ENCODE peak calls at places on chromosome 21, in nine cellular contexts. One of them, this sample, is unnamed.

GRCh38 chr21:41778974-41779600 is 12.2 kb upstream of the RIPK4 start:
- DNase-seq in cardiac fibroblast: no peak
- DNase-seq in Panc1: no peak
- DNase-seq in mesendoderm: peak; percentile 72
- DNase-seq in stomach: peak; percentile 53
- DNase-seq in PC-3: peak; percentile 87
- DNase-seq in fibroblast of the aortic adventitia: peak; percentile 4
- DNase-seq in AG10803: no peak
- DNase-seq in HL-60: no peak
- DNase-seq in this sample: no peak

GRCh38 chr21:37266515-37267221 is 466 bp downstream of the VPS26C start:
- DNase-seq in fibroblast of the aortic adventitia: peak; percentile 33
- DNase-seq in cardiac fibroblast: peak; percentile 40
- DNase-seq in Panc1: no peak
- DNase-seq in AG10803: peak; percentile 38
- DNase-seq in mesendoderm: peak; percentile 73
- DNase-seq in stomach: peak; percentile 60
- DNase-seq in PC-3: peak; percentile 78
- DNase-seq in HL-60: no peak
- DNase-seq in this sample: no peak

GRCh38 chr21:42012763-42013329 is 2.7 kb upstream of the ZBTB21 start:
- DNase-seq in stomach: no peak
- DNase-seq in fibroblast of the aortic adventitia: no peak
- DNase-seq in PC-3: peak; percentile 27
- DNase-seq in HL-60: no peak
- DNase-seq in AG10803: no peak
- DNase-seq in Panc1: no peak
- DNase-seq in mesendoderm: no peak
- DNase-seq in cardiac fibroblast: no peak
- DNase-seq in this sample: no peak

GRCh38 chr21:25895565-25896205 is 160.9 kb downstream of the GABPA start:
- DNase-seq in stomach: no peak
- DNase-seq in mesendoderm: no peak
- DNase-seq in PC-3: peak; percentile 53
- DNase-seq in fibroblast of the aortic adventitia: peak; percentile 54
- DNase-seq in cardiac fibroblast: peak; percentile 59
- DNase-seq in HL-60: peak; percentile 10
- DNase-seq in Panc1: no peak
- DNase-seq in AG10803: peak; percentile 39
- DNase-seq in this sample: no peak

GRCh38 chr21:42003051-42003461 is 7.1 kb downstream of the ZBTB21 start:
- DNase-seq in AG10803: peak; percentile 80
- DNase-seq in PC-3: peak; percentile 17
- DNase-seq in HL-60: no peak
- DNase-seq in stomach: no peak
- DNase-seq in mesendoderm: no peak
- DNase-seq in cardiac fibroblast: no peak
- DNase-seq in fibroblast of the aortic adventitia: no peak
- DNase-seq in Panc1: no peak
- DNase-seq in this sample: no peak

GRCh38 chr21:42010507-42011493 is 640 bp upstream of the ZBTB21 start:
- DNase-seq in HL-60: no peak
- DNase-seq in AG10803: peak; percentile 6
- DNase-seq in cardiac fibroblast: peak; percentile 13
- DNase-seq in mesendoderm: peak; percentile 46
- DNase-seq in fibroblast of the aortic adventitia: no peak
- DNase-seq in stomach: no peak
- DNase-seq in Panc1: no peak
- DNase-seq in PC-3: peak; percentile 38
- DNase-seq in this sample: no peak

GRCh38 chr21:17607684-17608083 is 5.0 kb downstream of the BTG3 start:
- DNase-seq in AG10803: no peak
- DNase-seq in HL-60: no peak
- DNase-seq in mesendoderm: no peak
- DNase-seq in fibroblast of the aortic adventitia: no peak
- DNase-seq in stomach: no peak
- DNase-seq in Panc1: no peak
- DNase-seq in cardiac fibroblast: no peak
- DNase-seq in PC-3: no peak
- DNase-seq in this sample: no peak

GRCh38 chr21:16425297-16425696 is 695.5 kb downstream of the USP25 start:
- DNase-seq in fibroblast of the aortic adventitia: peak; percentile 2
- DNase-seq in HL-60: no peak
- DNase-seq in PC-3: no peak
- DNase-seq in AG10803: no peak
- DNase-seq in Panc1: no peak
- DNase-seq in cardiac fibroblast: no peak
- DNase-seq in mesendoderm: no peak
- DNase-seq in stomach: no peak
- DNase-seq in this sample: no peak

GRCh38 chr21:33510826-33511225 is 19.3 kb upstream of the DNAJC28 start:
- DNase-seq in AG10803: no peak
- DNase-seq in HL-60: no peak
- DNase-seq in Panc1: no peak
- DNase-seq in fibroblast of the aortic adventitia: no peak
- DNase-seq in mesendoderm: no peak
- DNase-seq in cardiac fibroblast: no peak
- DNase-seq in PC-3: no peak
- DNase-seq in stomach: no peak
- DNase-seq in this sample: no peak

GRCh38 chr21:27306821-27307746 is 340.2 kb upstream of the ADAMTS5 start:
- DNase-seq in HL-60: no peak
- DNase-seq in PC-3: no peak
- DNase-seq in AG10803: peak; percentile 80
- DNase-seq in stomach: no peak
- DNase-seq in cardiac fibroblast: peak; percentile 70
- DNase-seq in mesendoderm: no peak
- DNase-seq in Panc1: no peak
- DNase-seq in fibroblast of the aortic adventitia: peak; percentile 79
- DNase-seq in this sample: no peak

GRCh38 chr21:29351691-29352090 is 53.0 kb downstream of the BACH1 start:
- DNase-seq in mesendoderm: no peak
- DNase-seq in PC-3: no peak
- DNase-seq in AG10803: peak; percentile 87
- DNase-seq in cardiac fibroblast: peak; percentile 86
- DNase-seq in fibroblast of the aortic adventitia: peak; percentile 93
- DNase-seq in Panc1: no peak
- DNase-seq in stomach: no peak
- DNase-seq in HL-60: no peak
- DNase-seq in this sample: no peak

GRCh38 chr21:45319461-45320211 is 31.9 kb upstream of the POFUT2 start:
- DNase-seq in HL-60: no peak
- DNase-seq in AG10803: peak; percentile 57
- DNase-seq in Panc1: no peak
- DNase-seq in cardiac fibroblast: no peak
- DNase-seq in fibroblast of the aortic adventitia: no peak
- DNase-seq in PC-3: no peak
- DNase-seq in stomach: no peak
- DNase-seq in mesendoderm: no peak
- DNase-seq in this sample: no peak
- H3K4me3 ChIP-seq in HL-60: no peak overlapping the region
- H3K4me3 ChIP-seq in AG10803: no peak overlapping the region
- H3K4me3 ChIP-seq in Panc1: no peak overlapping the region
- H3K4me3 ChIP-seq in cardiac fibroblast: no peak overlapping the region
- H3K4me3 ChIP-seq in fibroblast of the aortic adventitia: no peak overlapping the region
- H3K4me3 ChIP-seq in PC-3: no peak overlapping the region
- H3K4me3 ChIP-seq in stomach: no peak overlapping the region
- H3K4me3 ChIP-seq in mesendoderm: no peak overlapping the region
- H3K4me3 ChIP-seq in this sample: no peak overlapping the region

DNA sequence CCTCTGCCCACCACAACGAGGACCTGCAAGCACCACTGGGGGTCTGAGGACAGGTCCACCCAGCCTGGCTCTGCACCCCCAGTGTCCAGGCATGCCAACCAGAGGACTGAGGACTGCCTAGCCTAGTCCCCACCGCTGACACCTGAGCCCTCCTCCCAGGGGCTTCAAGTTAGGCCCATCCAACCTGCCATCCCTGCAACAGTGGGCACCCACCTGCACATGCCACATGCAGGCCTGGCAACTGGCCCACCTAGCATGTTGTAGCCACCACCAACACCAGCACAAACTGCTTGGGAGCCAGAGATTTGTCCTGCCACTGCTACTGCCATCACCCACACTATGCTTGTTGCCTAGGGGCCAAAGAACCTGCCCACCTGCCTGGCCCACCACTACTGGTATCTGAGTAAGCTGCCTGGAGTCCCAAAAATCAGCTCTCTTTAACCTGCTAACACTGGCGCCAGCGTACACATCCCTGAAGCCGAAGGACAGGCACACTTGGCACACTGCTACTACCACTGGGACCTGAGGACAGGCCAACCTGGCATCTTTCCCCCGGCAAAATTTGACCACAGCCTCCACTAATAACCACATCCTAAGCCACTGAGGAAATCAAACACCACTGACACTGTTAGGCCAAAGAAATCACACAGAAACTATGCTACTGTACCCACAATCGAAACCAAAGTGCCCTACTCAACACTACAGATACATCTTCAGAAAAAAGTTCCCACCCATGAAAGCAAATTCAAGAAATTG is 61.5 kb downstream of the PSMG1 start:
- DNase-seq in PC-3: peak; percentile 61
- DNase-seq in cardiac fibroblast: no peak
- DNase-seq in HL-60: no peak
- DNase-seq in stomach: no peak
- DNase-seq in AG10803: no peak
- DNase-seq in mesendoderm: no peak
- DNase-seq in Panc1: no peak
- DNase-seq in fibroblast of the aortic adventitia: no peak
- DNase-seq in this sample: no peak
- H3K4me3 ChIP-seq in PC-3: no peak overlapping the region
- H3K4me3 ChIP-seq in cardiac fibroblast: no peak overlapping the region
- H3K4me3 ChIP-seq in HL-60: no peak overlapping the region
- H3K4me3 ChIP-seq in stomach: no peak overlapping the region
- H3K4me3 ChIP-seq in AG10803: no peak overlapping the region
- H3K4me3 ChIP-seq in mesendoderm: no peak overlapping the region
- H3K4me3 ChIP-seq in Panc1: no peak overlapping the region
- H3K4me3 ChIP-seq in fibroblast of the aortic adventitia: no peak overlapping the region
- H3K4me3 ChIP-seq in this sample: no peak overlapping the region

GRCh38 chr21:44914176-44914874 is 6.4 kb downstream of the ITGB2 start:
- DNase-seq in mesendoderm: no peak
- DNase-seq in Panc1: no peak
- DNase-seq in stomach: peak; percentile 59
- DNase-seq in PC-3: no peak
- DNase-seq in fibroblast of the aortic adventitia: no peak
- DNase-seq in cardiac fibroblast: no peak
- DNase-seq in AG10803: no peak
- DNase-seq in HL-60: peak; percentile 90
- DNase-seq in this sample: peak; percentile 67
- H3K4me3 ChIP-seq in mesendoderm: no peak overlapping the region
- H3K4me3 ChIP-seq in Panc1: no peak overlapping the region
- H3K4me3 ChIP-seq in stomach: no peak overlapping the region
- H3K4me3 ChIP-seq in PC-3: no peak overlapping the region
- H3K4me3 ChIP-seq in fibroblast of the aortic adventitia: no peak overlapping the region
- H3K4me3 ChIP-seq in cardiac fibroblast: no peak overlapping the region
- H3K4me3 ChIP-seq in AG10803: no peak overlapping the region
- H3K4me3 ChIP-seq in HL-60: peak overlapping the region; percentile 21
- H3K4me3 ChIP-seq in this sample: peak overlapping the region; percentile 62

GRCh38 chr21:44921928-44922327 is 1.2 kb upstream of the ITGB2 start:
- DNase-seq in stomach: no peak
- DNase-seq in AG10803: no peak
- DNase-seq in cardiac fibroblast: no peak
- DNase-seq in HL-60: no peak
- DNase-seq in PC-3: no peak
- DNase-seq in mesendoderm: no peak
- DNase-seq in Panc1: no peak
- DNase-seq in fibroblast of the aortic adventitia: no peak
- DNase-seq in this sample: no peak
- H3K4me3 ChIP-seq in stomach: no peak overlapping the region
- H3K4me3 ChIP-seq in AG10803: no peak overlapping the region
- H3K4me3 ChIP-seq in cardiac fibroblast: no peak overlapping the region
- H3K4me3 ChIP-seq in HL-60: no peak overlapping the region
- H3K4me3 ChIP-seq in PC-3: no peak overlapping the region
- H3K4me3 ChIP-seq in mesendoderm: no peak overlapping the region
- H3K4me3 ChIP-seq in Panc1: no peak overlapping the region
- H3K4me3 ChIP-seq in fibroblast of the aortic adventitia: no peak overlapping the region
- H3K4me3 ChIP-seq in this sample: peak overlapping the region; percentile 52

GRCh38 chr21:34592573-34592972 is 22.3 kb downstream of the RCAN1 start:
- DNase-seq in AG10803: no peak
- DNase-seq in cardiac fibroblast: no peak
- DNase-seq in fibroblast of the aortic adventitia: no peak
- DNase-seq in mesendoderm: no peak
- DNase-seq in Panc1: no peak
- DNase-seq in PC-3: no peak
- DNase-seq in HL-60: no peak
- DNase-seq in stomach: no peak
- DNase-seq in this sample: no peak
- H3K4me3 ChIP-seq in AG10803: no peak overlapping the region
- H3K4me3 ChIP-seq in cardiac fibroblast: no peak overlapping the region
- H3K4me3 ChIP-seq in fibroblast of the aortic adventitia: no peak overlapping the region
- H3K4me3 ChIP-seq in mesendoderm: no peak overlapping the region
- H3K4me3 ChIP-seq in Panc1: no peak overlapping the region
- H3K4me3 ChIP-seq in PC-3: no peak overlapping the region
- H3K4me3 ChIP-seq in HL-60: no peak overlapping the region
- H3K4me3 ChIP-seq in stomach: peak overlapping the region; percentile 15
- H3K4me3 ChIP-seq in this sample: no peak overlapping the region

GRCh38 chr21:45486443-45487160 is 55.6 kb downstream of the SLC19A1 start:
- DNase-seq in cardiac fibroblast: no peak
- DNase-seq in PC-3: no peak
- DNase-seq in HL-60: no peak
- DNase-seq in AG10803: no peak
- DNase-seq in Panc1: no peak
- DNase-seq in mesendoderm: no peak
- DNase-seq in stomach: no peak
- DNase-seq in fibroblast of the aortic adventitia: no peak
- DNase-seq in this sample: no peak
- H3K4me3 ChIP-seq in cardiac fibroblast: no peak overlapping the region
- H3K4me3 ChIP-seq in PC-3: no peak overlapping the region
- H3K4me3 ChIP-seq in HL-60: no peak overlapping the region
- H3K4me3 ChIP-seq in AG10803: no peak overlapping the region
- H3K4me3 ChIP-seq in Panc1: no peak overlapping the region
- H3K4me3 ChIP-seq in mesendoderm: no peak overlapping the region
- H3K4me3 ChIP-seq in stomach: no peak overlapping the region
- H3K4me3 ChIP-seq in fibroblast of the aortic adventitia: no peak overlapping the region
- H3K4me3 ChIP-seq in this sample: no peak overlapping the region

GRCh38 chr21:31553926-31554325 is 105.6 kb upstream of the SOD1 start:
- DNase-seq in Panc1: no peak
- DNase-seq in PC-3: no peak
- DNase-seq in mesendoderm: peak; percentile 43
- DNase-seq in fibroblast of the aortic adventitia: no peak
- DNase-seq in cardiac fibroblast: no peak
- DNase-seq in AG10803: no peak
- DNase-seq in HL-60: no peak
- DNase-seq in stomach: no peak
- DNase-seq in this sample: no peak
- H3K4me3 ChIP-seq in Panc1: no peak overlapping the region
- H3K4me3 ChIP-seq in PC-3: no peak overlapping the region
- H3K4me3 ChIP-seq in mesendoderm: no peak overlapping the region
- H3K4me3 ChIP-seq in fibroblast of the aortic adventitia: no peak overlapping the region
- H3K4me3 ChIP-seq in cardiac fibroblast: no peak overlapping the region
- H3K4me3 ChIP-seq in AG10803: no peak overlapping the region
- H3K4me3 ChIP-seq in HL-60: no peak overlapping the region
- H3K4me3 ChIP-seq in stomach: no peak overlapping the region
- H3K4me3 ChIP-seq in this sample: no peak overlapping the region

This sample was measured in CD8-positive, alpha-beta memory T cell.